ENCODE peak calls at places on chromosomes 3 and 15, in five cellular contexts. H is GM23338, M is WTC11, S is HepG2, X is GM12878. G is an unnamed sample.

GRCh38 chr3:62587169-62587568 is 213.8 kb upstream of the FEZF2 start:
- DNase-seq in H (no peak), S (no peak), X (no peak), M (no peak), G (no peak)

GRCh38 chr15:52351206-52351907 is 55.8 kb upstream of the MYO5C start:
- DNase-seq in S (no peak), H (no peak), M (no peak), X (no peak), G (no peak)

GRCh38 chr3:101010316-101010715 is 17.1 kb upstream of the ABI3BP start:
- DNase-seq in S (no peak), H (no peak), M (no peak), X (no peak), G (no peak)

GRCh38 chr15:70521576-70522322 is 241.6 kb downstream of the UACA start:
- DNase-seq in H (no peak), X (no peak), M (no peak), S (no peak), G (no peak)

GRCh38 chr3:129002573-129003569 is 1.8 kb downstream of the EFCC1 start:
- DNase-seq in X (no peak), M (no peak), H (no peak), S (no peak), G (no peak)

GRCh38 chr15:31453558-31454318 is 127.1 kb downstream of the KLF13 start:
- DNase-seq in H (no peak), X (no peak), S (no peak), M (no peak), G (no peak)

GRCh38 chr3:195079636-195080035 is 191.3 kb downstream of the XXYLT1 start:
- DNase-seq in H (no peak), S (no peak), M (no peak), X (no peak), G (no peak)

GRCh38 chr3:114319453-114319852 is 25.6 kb downstream of the TIGIT start:
- DNase-seq in S (peak), H (peak), X (no peak), M (no peak), G (no peak)

GRCh38 chr15:32936283-32936918 is 218.6 kb downstream of the GREM1 start:
- DNase-seq in X (no peak), H (peak), M (no peak), S (peak), G (no peak)

GRCh38 chr3:124569761-124570160 is 160.5 kb upstream of the UMPS start:
- DNase-seq in X (no peak), S (no peak), H (no peak), M (no peak), G (no peak)

GRCh38 chr3:109804697-109805096 is 467.4 kb upstream of the DPPA4 start:
- DNase-seq in H (no peak), S (no peak), X (no peak), M (no peak), G (no peak)

GRCh38 chr3:8183627-8184026 is 318.0 kb upstream of the LMCD1 start:
- DNase-seq in M (no peak), S (no peak), X (no peak), H (no peak), G (no peak)

GRCh38 chr3:110901536-110901935 is 170.1 kb upstream of the NECTIN3 start:
- DNase-seq in X (no peak), H (no peak), M (no peak), S (no peak), G (no peak)

GRCh38 chr15:73930371-73930770 is 4.1 kb downstream of the LOXL1 start:
- DNase-seq in H (no peak), M (no peak), S (no peak), X (no peak), G (no peak)

DNA sequence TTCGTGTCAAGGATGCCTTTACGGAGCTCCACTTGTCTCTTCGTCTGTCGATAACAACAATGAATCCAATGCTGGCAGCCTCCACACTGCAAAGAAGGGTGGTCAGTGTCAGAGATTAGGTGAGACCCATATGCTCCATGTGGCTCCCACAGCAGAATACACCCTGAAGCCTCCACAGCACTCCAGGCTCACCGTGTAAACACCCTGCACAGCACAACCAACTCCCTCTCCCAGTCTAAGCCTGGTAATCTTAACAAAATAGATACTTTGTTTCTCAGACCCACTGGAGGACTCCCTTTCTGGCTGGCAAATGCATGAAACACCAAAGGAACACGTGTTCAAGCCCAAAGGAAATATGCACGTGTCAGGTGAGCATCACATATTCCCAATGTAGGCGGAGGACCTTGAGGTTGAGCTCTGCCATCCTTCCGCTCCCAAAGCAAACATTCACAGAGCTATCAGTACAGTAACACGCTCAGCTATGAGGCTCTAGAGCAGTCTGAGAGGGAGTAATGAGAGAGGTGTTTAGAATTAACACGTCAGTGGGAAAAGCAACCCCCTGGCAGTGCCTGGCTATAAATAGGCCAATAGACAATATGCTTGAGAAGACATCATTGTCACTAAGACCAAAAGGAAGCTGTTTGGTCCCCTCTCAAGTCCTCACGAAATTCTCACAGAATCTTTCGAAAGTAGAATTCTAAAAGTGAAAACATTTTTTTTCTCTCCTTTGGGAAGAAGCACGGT is 86.7 kb downstream of the MCF2L2 start:
- DNase-seq in M (no peak), X (no peak), H (no peak), S (no peak), G (no peak)
- TF ChIP-seq CREB1 in M (no peak), X (no peak), H (no peak), S (no peak), G (no peak)

GRCh38 chr3:143604402-143604801 is 243.9 kb downstream of the SLC9A9 start:
- DNase-seq in S (no peak), H (no peak), X (no peak), M (no peak), G (no peak)

GRCh38 chr3:143601738-143602480 is 246.4 kb downstream of the SLC9A9 start:
- DNase-seq in H (peak), M (no peak), S (no peak), X (no peak), G (no peak)

GRCh38 chr3:143597774-143598652 is 250.3 kb downstream of the SLC9A9 start:
- DNase-seq in H (no peak), M (no peak), X (no peak), S (no peak), G (no peak)

GRCh38 chr3:143603774-143604173 is 244.5 kb downstream of the SLC9A9 start:
- DNase-seq in H (no peak), M (no peak), X (no peak), S (no peak), G (no peak)

DNA sequence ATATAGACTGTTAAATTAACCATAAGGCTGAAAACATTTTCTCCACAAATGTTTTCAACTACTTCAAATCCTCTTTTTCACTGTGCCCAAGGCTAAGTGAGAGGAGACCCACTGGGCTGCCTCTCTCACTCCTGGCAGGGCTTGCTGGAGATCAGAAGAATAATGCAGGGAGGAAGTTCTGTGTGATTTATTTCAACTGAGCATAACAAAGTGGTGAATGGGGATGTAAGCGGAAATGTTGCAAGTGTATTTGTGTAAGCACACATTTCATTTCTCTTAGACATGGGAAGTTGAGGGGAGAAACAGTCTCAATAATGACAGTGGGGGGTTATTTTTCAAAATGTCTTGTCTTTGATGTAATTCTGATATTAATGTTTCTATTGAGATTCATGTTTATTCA is 247.5 kb downstream of the SLC9A9 start:
- DNase-seq in X (no peak), H (peak), S (no peak), M (no peak), G (no peak)
- TF ChIP-seq CREB1 in X (no peak), H (no peak), S (no peak), M (no peak), G (no peak)

GRCh38 chr3:36380171-36381031 is at the start of gene STAC:
- DNase-seq in S (no peak), M (peak), X (no peak), H (peak), G (peak)
- TF ChIP-seq CREB1 in S (no peak), M (no peak), X (no peak), H (no peak), G (no peak)

DNA sequence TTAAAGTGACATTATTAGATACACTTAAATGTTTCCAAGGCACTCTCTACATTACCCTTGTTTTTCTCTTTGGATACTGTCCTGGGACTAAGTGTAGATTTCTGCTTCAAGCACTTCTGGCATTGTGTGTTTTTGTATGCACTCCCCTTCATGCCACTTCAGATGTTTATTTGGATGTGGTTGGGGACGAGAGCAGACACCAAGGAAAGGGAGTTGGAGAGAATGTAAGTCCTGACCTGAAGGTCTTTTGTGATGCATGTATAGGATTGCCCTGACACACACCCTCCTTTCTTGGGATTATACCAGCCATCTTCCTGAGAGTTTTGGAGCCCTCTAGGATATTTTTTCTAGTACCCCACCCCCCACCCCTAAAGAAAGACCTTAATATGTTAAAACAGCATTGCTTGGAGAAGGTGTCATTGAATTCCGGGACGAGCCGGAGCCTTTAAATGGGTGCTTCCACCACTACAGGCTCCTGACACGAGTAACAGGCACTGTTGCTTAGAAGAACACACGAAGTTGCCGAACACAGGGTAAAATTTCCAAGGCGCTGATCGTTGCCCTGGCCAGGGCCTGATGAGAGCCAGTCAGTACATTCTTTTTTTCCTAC is 22.7 kb downstream of the PSMD6 start:
- DNase-seq in M (no peak), S (no peak), H (peak), X (no peak), G (no peak)
- TF ChIP-seq CREB1 in M (no peak), S (no peak), H (no peak), X (no peak), G (no peak)